ENCODE peak calls at places on chromosome 17, in five cellular contexts. One of them, this sample, is unnamed.

GRCh38 chr17:7330099-7331015 is 1.2 kb upstream of the NEURL4 start:
- DNase-seq in MV-4-11: peak
- DNase-seq in frontal cortex: peak
- DNase-seq in CD8-positive, alpha-beta memory T cell: peak
- DNase-seq in ascending aorta: peak
- DNase-seq in this sample: no peak

GRCh38 chr17:77905766-77906165 is 52.7 kb upstream of the TNRC6C start:
- DNase-seq in CD8-positive, alpha-beta memory T cell: no peak
- DNase-seq in ascending aorta: no peak
- DNase-seq in frontal cortex: no peak
- DNase-seq in MV-4-11: no peak
- DNase-seq in this sample: no peak

GRCh38 chr17:10729334-10730193 is at the start of gene TMEM220:
- DNase-seq in CD8-positive, alpha-beta memory T cell: peak
- DNase-seq in ascending aorta: peak
- DNase-seq in MV-4-11: peak
- DNase-seq in frontal cortex: peak
- DNase-seq in this sample: peak

GRCh38 chr17:77100009-77100408 is 40.8 kb upstream of the SEC14L1 start:
- DNase-seq in CD8-positive, alpha-beta memory T cell: no peak
- DNase-seq in frontal cortex: no peak
- DNase-seq in MV-4-11: peak
- DNase-seq in ascending aorta: peak
- DNase-seq in this sample: no peak

GRCh38 chr17:81167638-81168037 is 1.6 kb upstream of the AATK start:
- DNase-seq in MV-4-11: no peak
- DNase-seq in ascending aorta: no peak
- DNase-seq in CD8-positive, alpha-beta memory T cell: no peak
- DNase-seq in frontal cortex: no peak
- DNase-seq in this sample: no peak

GRCh38 chr17:19398301-19399181 is 11.6 kb upstream of the MFAP4 start:
- DNase-seq in MV-4-11: peak
- DNase-seq in CD8-positive, alpha-beta memory T cell: no peak
- DNase-seq in frontal cortex: no peak
- DNase-seq in ascending aorta: no peak
- DNase-seq in this sample: no peak

GRCh38 chr17:76458580-76459490 is 5.9 kb upstream of the UBE2O start:
- DNase-seq in MV-4-11: peak
- DNase-seq in ascending aorta: no peak
- DNase-seq in CD8-positive, alpha-beta memory T cell: no peak
- DNase-seq in frontal cortex: peak
- DNase-seq in this sample: no peak

GRCh38 chr17:81093576-81094223 is 58.7 kb downstream of the BAIAP2 start:
- DNase-seq in ascending aorta: no peak
- DNase-seq in MV-4-11: no peak
- DNase-seq in frontal cortex: no peak
- DNase-seq in CD8-positive, alpha-beta memory T cell: no peak
- DNase-seq in this sample: no peak

GRCh38 chr17:45580914-45581313 is 90.4 kb upstream of the PLEKHM1 start:
- DNase-seq in CD8-positive, alpha-beta memory T cell: no peak
- DNase-seq in ascending aorta: no peak
- DNase-seq in frontal cortex: no peak
- DNase-seq in MV-4-11: no peak
- DNase-seq in this sample: no peak

GRCh38 chr17:34010534-34010933 is 244.6 kb upstream of the CCL2 start:
- DNase-seq in MV-4-11: no peak
- DNase-seq in ascending aorta: no peak
- DNase-seq in frontal cortex: no peak
- DNase-seq in CD8-positive, alpha-beta memory T cell: no peak
- DNase-seq in this sample: peak

GRCh38 chr17:2828396-2829038 is 32.3 kb downstream of the RAP1GAP2 start:
- DNase-seq in MV-4-11: no peak
- DNase-seq in ascending aorta: no peak
- DNase-seq in frontal cortex: peak
- DNase-seq in CD8-positive, alpha-beta memory T cell: peak
- DNase-seq in this sample: no peak

GRCh38 chr17:2040942-2041560 is 771 bp upstream of the OVCA2 start:
- DNase-seq in CD8-positive, alpha-beta memory T cell: no peak
- DNase-seq in ascending aorta: no peak
- DNase-seq in MV-4-11: peak
- DNase-seq in frontal cortex: no peak
- DNase-seq in this sample: no peak

GRCh38 chr17:18228176-18228682 is 2.8 kb downstream of the LLGL1 start:
- DNase-seq in MV-4-11: no peak
- DNase-seq in ascending aorta: no peak
- DNase-seq in frontal cortex: peak
- DNase-seq in CD8-positive, alpha-beta memory T cell: no peak
- DNase-seq in this sample: no peak

GRCh38 chr17:142102-142661 is 4.8 kb downstream of the SCGB1C2 start:
- DNase-seq in ascending aorta: no peak
- DNase-seq in MV-4-11: peak
- DNase-seq in frontal cortex: no peak
- DNase-seq in CD8-positive, alpha-beta memory T cell: no peak
- DNase-seq in this sample: no peak

GRCh38 chr17:77480509-77481215 is 339.9 kb downstream of the SEC14L1 start:
- DNase-seq in ascending aorta: no peak
- DNase-seq in MV-4-11: no peak
- DNase-seq in frontal cortex: no peak
- DNase-seq in CD8-positive, alpha-beta memory T cell: no peak
- DNase-seq in this sample: no peak

GRCh38 chr17:62178579-62178978 is 113.5 kb upstream of the MED13 start:
- DNase-seq in frontal cortex: no peak
- DNase-seq in CD8-positive, alpha-beta memory T cell: no peak
- DNase-seq in ascending aorta: no peak
- DNase-seq in MV-4-11: no peak
- DNase-seq in this sample: no peak

GRCh38 chr17:32310927-32311568 is 30.9 kb downstream of the C17orf75 start:
- DNase-seq in MV-4-11: no peak
- DNase-seq in ascending aorta: no peak
- DNase-seq in CD8-positive, alpha-beta memory T cell: no peak
- DNase-seq in frontal cortex: no peak
- DNase-seq in this sample: no peak

GRCh38 chr17:13521784-13522183 is 79.9 kb downstream of the HS3ST3A1 start:
- DNase-seq in ascending aorta: no peak
- DNase-seq in MV-4-11: no peak
- DNase-seq in CD8-positive, alpha-beta memory T cell: no peak
- DNase-seq in frontal cortex: no peak
- DNase-seq in this sample: no peak

GRCh38 chr17:82692268-82692667 is 6.2 kb downstream of the RAB40B start:
- DNase-seq in MV-4-11: no peak
- DNase-seq in CD8-positive, alpha-beta memory T cell: no peak
- DNase-seq in frontal cortex: no peak
- DNase-seq in ascending aorta: no peak
- DNase-seq in this sample: no peak

GRCh38 chr17:32349503-32349853 is 479 bp upstream of the ZNF207 start:
- DNase-seq in MV-4-11: no peak
- DNase-seq in CD8-positive, alpha-beta memory T cell: no peak
- DNase-seq in frontal cortex: no peak
- DNase-seq in ascending aorta: no peak
- DNase-seq in this sample: no peak

GRCh38 chr17:8057691-8058114 is 18.8 kb downstream of the ALOX15B start:
- DNase-seq in MV-4-11: peak
- DNase-seq in ascending aorta: no peak
- DNase-seq in CD8-positive, alpha-beta memory T cell: peak
- DNase-seq in frontal cortex: peak
- DNase-seq in this sample: no peak

GRCh38 chr17:81288715-81289114 is 6.4 kb downstream of the SLC38A10 start:
- DNase-seq in frontal cortex: no peak
- DNase-seq in ascending aorta: no peak
- DNase-seq in CD8-positive, alpha-beta memory T cell: no peak
- DNase-seq in MV-4-11: no peak
- DNase-seq in this sample: no peak

GRCh38 chr17:37488009-37488604 is 1.6 kb upstream of the DUSP14 start:
- DNase-seq in frontal cortex: peak
- DNase-seq in ascending aorta: no peak
- DNase-seq in MV-4-11: peak
- DNase-seq in CD8-positive, alpha-beta memory T cell: no peak
- DNase-seq in this sample: no peak

GRCh38 chr17:42112552-42113176 is at the start of gene DHX58:
- DNase-seq in MV-4-11: peak
- DNase-seq in CD8-positive, alpha-beta memory T cell: peak
- DNase-seq in frontal cortex: peak
- DNase-seq in ascending aorta: peak
- DNase-seq in this sample: peak

GRCh38 chr17:40415390-40415789 is 2.3 kb downstream of the TOP2A start:
- DNase-seq in ascending aorta: no peak
- DNase-seq in frontal cortex: no peak
- DNase-seq in CD8-positive, alpha-beta memory T cell: no peak
- DNase-seq in MV-4-11: peak
- DNase-seq in this sample: no peak

GRCh38 chr17:15377200-15377599 is 35.8 kb upstream of the TEKT3 start:
- DNase-seq in frontal cortex: no peak
- DNase-seq in MV-4-11: no peak
- DNase-seq in CD8-positive, alpha-beta memory T cell: no peak
- DNase-seq in ascending aorta: no peak
- DNase-seq in this sample: no peak

GRCh38 chr17:82200743-82201497 is 11.7 kb downstream of the CCDC57 start:
- DNase-seq in ascending aorta: no peak
- DNase-seq in MV-4-11: peak
- DNase-seq in frontal cortex: no peak
- DNase-seq in CD8-positive, alpha-beta memory T cell: peak
- DNase-seq in this sample: no peak

GRCh38 chr17:78767806-78768205 is 14.3 kb downstream of the CYTH1 start:
- DNase-seq in ascending aorta: no peak
- DNase-seq in frontal cortex: no peak
- DNase-seq in MV-4-11: no peak
- DNase-seq in CD8-positive, alpha-beta memory T cell: no peak
- DNase-seq in this sample: no peak

This sample was measured in esophagus muscularis mucosa.